ENCODE peak calls at places on chromosome 14, in eight cellular contexts. B is lower leg skin, N is cardiac fibroblast, J is bronchial epithelial cell, V is astrocyte of the cerebellum, T is ovary, H is upper lobe of right lung, R is AG10803. C is an unnamed sample.

GRCh38 chr14:104228221-104228620 is 89.8 kb downstream of the KIF26A start:
- DNase-seq in B (no peak), N (no peak), J (no peak), V (no peak), T (no peak), H (peak), R (no peak), C (no peak)

GRCh38 chr14:92693998-92694780 is 54.2 kb downstream of the LGMN start:
- DNase-seq in B (no peak), N (no peak), J (peak), V (no peak), T (no peak), H (peak), R (no peak), C (no peak)

GRCh38 chr14:88985654-88986053 is 161.2 kb downstream of the TTC8 start:
- DNase-seq in B (no peak), N (no peak), J (no peak), V (no peak), T (no peak), H (no peak), R (peak), C (no peak)

GRCh38 chr14:37466003-37466622 is 128.9 kb downstream of the FOXA1 start:
- DNase-seq in B (no peak), N (no peak), J (no peak), V (no peak), T (no peak), H (no peak), R (no peak), C (no peak)

GRCh38 chr14:95488376-95489162 is 27.9 kb downstream of the SYNE3 start:
- DNase-seq in B (no peak), N (no peak), J (no peak), V (no peak), T (no peak), H (no peak), R (peak), C (no peak)

GRCh38 chr14:92653162-92653651 is 95.2 kb downstream of the LGMN start:
- DNase-seq in B (no peak), N (no peak), J (no peak), V (no peak), T (no peak), H (no peak), R (no peak), C (no peak)

GRCh38 chr14:45135181-45135580 is 549 bp upstream of the FANCM start:
- DNase-seq in B (no peak), N (no peak), J (peak), V (peak), T (no peak), H (no peak), R (peak), C (no peak)

GRCh38 chr14:79809849-79810612 is 401.3 kb downstream of the DIO2 start:
- DNase-seq in B (no peak), N (peak), J (peak), V (no peak), T (no peak), H (no peak), R (no peak), C (no peak)

GRCh38 chr14:100287202-100287997 is 18.8 kb downstream of the SLC25A29 start:
- DNase-seq in B (no peak), N (no peak), J (no peak), V (no peak), T (no peak), H (peak), R (no peak), C (no peak)

GRCh38 chr14:81435578-81436295 is 35.6 kb upstream of the STON2 start:
- DNase-seq in B (peak), N (peak), J (peak), V (no peak), T (peak), H (peak), R (peak), C (no peak)

GRCh38 chr14:102170061-102170460 is 30.4 kb downstream of the WDR20 start:
- DNase-seq in B (no peak), N (no peak), J (no peak), V (no peak), T (no peak), H (no peak), R (no peak), C (no peak)

GRCh38 chr14:71918955-71919354 is 13.3 kb upstream of the RGS6 start:
- DNase-seq in B (no peak), N (no peak), J (no peak), V (no peak), T (no peak), H (no peak), R (no peak), C (no peak)

GRCh38 chr14:65961004-65961403 is 525.2 kb upstream of the CCDC196 start:
- DNase-seq in B (no peak), N (peak), J (peak), V (no peak), T (no peak), H (peak), R (peak), C (peak)

GRCh38 chr14:103808403-103809001 is 38.9 kb downstream of the PPP1R13B start:
- DNase-seq in B (peak), N (peak), J (peak), V (peak), T (peak), H (peak), R (peak), C (no peak)

GRCh38 chr14:69904246-69904645 is 25.0 kb downstream of the SMOC1 start:
- DNase-seq in B (no peak), N (no peak), J (no peak), V (no peak), T (no peak), H (no peak), R (no peak), C (no peak)

GRCh38 chr14:48874701-48875100 is 711.5 kb downstream of the RPS29 start:
- DNase-seq in B (no peak), N (no peak), J (no peak), V (no peak), T (no peak), H (no peak), R (no peak), C (no peak)

GRCh38 chr14:35959835-35960234 is 133.7 kb downstream of the BRMS1L start:
- DNase-seq in B (no peak), N (peak), J (peak), V (no peak), T (no peak), H (no peak), R (no peak), C (no peak)

GRCh38 chr14:35964736-35965135 is 138.6 kb downstream of the BRMS1L start:
- DNase-seq in B (no peak), N (no peak), J (no peak), V (no peak), T (no peak), H (no peak), R (no peak), C (no peak)

GRCh38 chr14:35961697-35962274 is 135.6 kb downstream of the BRMS1L start:
- DNase-seq in B (no peak), N (no peak), J (no peak), V (no peak), T (no peak), H (no peak), R (no peak), C (no peak)

GRCh38 chr14:35965425-35965824 is 139.3 kb downstream of the BRMS1L start:
- DNase-seq in B (no peak), N (no peak), J (no peak), V (no peak), T (no peak), H (no peak), R (no peak), C (no peak)

DNA sequence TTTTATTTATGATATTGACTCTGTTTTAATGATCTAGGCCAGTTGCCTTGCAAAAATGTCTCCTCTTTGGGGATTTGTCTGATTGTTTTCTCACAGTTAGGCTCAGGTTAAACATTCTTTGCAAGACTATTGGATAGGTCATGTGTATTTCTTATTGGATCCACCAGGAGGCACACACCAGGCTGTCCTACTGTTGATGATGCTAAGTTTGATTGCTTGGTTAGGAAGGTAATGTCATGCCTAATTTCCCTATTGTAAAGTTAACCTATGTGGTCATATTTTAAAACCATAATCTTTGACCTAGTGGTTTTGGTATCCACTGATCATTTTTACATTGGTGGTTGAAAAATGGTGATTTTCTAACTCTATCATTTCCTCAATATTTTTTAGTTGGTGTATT is 137.1 kb downstream of the BRMS1L start:
- DNase-seq in B (no peak), N (peak), J (peak), V (no peak), T (no peak), H (no peak), R (no peak), C (no peak)
- TF ChIP-seq CTCF in B (no peak), N (no peak), J (peak), V (peak), T (no peak), H (peak), R (peak), C (peak)

GRCh38 chr14:57609313-57609712 is 115.7 kb upstream of the CCDC198 start:
- DNase-seq in B (no peak), N (no peak), J (no peak), V (no peak), T (no peak), H (no peak), R (no peak), C (no peak)

GRCh38 chr14:57617510-57617909 is 123.9 kb upstream of the CCDC198 start:
- DNase-seq in B (no peak), N (no peak), J (no peak), V (no peak), T (no peak), H (no peak), R (no peak), C (no peak)

GRCh38 chr14:57610631-57611030 is 117.0 kb upstream of the CCDC198 start:
- DNase-seq in B (no peak), N (no peak), J (no peak), V (no peak), T (no peak), H (no peak), R (no peak), C (no peak)

DNA sequence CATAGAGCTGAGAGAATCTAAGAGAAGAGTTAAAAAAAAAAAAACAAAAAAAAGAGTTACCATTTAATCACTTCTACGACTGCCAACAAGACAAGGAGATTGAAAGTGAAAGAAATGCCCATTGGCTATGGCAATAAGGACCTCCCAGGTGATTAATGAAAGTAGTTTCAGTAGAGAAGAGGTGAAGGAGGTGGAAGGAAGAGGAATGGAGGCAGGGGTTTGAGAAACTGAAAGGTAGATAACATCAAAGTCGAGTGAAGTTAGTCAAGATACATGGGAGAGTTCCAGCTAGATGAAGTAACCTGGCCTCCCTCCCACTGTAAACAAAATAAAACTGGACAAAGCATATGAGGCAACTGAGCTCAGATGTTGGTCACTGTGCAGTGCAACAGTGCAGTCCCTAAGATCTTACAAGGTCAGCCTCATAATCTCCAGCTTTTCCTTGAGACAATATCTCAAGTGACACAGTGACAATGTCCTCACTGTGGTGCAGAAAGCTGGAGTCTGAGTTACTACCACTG is 118.0 kb upstream of the CCDC198 start:
- DNase-seq in B (no peak), N (no peak), J (no peak), V (no peak), T (no peak), H (no peak), R (no peak), C (no peak)
- H3K4me3 ChIP-seq in B (no peak), N (no peak), J (no peak), V (no peak), T (no peak), H (no peak), R (no peak), C (no peak)

GRCh38 chr14:50003213-50004021 is 110.5 kb downstream of the ARF6 start:
- DNase-seq in B (peak), N (peak), J (no peak), V (no peak), T (peak), H (peak), R (peak), C (peak)
- TF ChIP-seq CTCF in B (no peak), N (peak), J (no peak), V (no peak), T (no peak), H (peak), R (peak), C (peak)

DNA sequence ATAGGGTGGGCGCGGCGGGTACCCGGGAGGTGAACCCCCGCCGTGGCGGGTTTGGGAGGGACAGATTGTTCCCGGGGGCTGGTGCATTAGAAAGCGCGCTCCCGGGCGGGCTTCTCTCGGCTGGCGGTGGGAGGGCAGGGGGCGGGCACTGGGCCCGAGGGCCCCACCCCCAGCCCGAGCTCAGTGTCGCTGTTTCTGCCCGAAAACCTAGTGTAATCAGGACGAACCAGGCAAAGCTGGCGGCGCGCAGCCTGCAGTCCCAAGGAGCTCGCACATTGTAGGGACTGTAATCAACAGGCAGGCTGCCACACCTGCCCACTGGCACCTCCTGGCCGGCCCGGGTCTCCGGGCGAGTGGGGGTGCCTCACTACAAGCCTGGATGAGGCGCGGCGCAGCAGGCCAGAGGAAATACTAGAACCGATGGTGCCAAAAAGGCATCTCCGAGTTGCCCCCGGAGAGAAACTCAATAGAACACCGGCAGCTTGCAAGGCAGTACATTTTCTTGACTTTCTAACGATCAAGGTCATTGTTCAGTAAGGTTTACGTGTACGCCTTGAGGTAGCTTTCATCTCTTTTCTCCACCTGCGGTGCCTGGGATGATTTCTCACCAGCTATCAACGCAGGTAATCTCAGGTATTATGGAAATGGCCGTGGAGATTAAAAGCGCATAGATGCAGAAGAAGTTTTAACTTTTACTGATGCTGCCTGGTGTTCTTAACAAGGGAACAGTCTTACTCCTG is 845 bp upstream of the SPTB start:
- DNase-seq in B (no peak), N (no peak), J (no peak), V (no peak), T (no peak), H (peak), R (no peak), C (no peak)
- H3K4me3 ChIP-seq in B (peak), N (no peak), J (peak), V (peak), T (peak), H (peak), R (peak), C (peak)

GRCh38 chr14:24890716-24891115 is 159.2 kb downstream of the STXBP6 start:
- DNase-seq in B (no peak), N (no peak), J (no peak), V (no peak), T (no peak), H (no peak), R (no peak), C (no peak)
- TF ChIP-seq CTCF in B (no peak), N (no peak), J (no peak), V (no peak), T (no peak), H (no peak), R (no peak), C (no peak)

DNA sequence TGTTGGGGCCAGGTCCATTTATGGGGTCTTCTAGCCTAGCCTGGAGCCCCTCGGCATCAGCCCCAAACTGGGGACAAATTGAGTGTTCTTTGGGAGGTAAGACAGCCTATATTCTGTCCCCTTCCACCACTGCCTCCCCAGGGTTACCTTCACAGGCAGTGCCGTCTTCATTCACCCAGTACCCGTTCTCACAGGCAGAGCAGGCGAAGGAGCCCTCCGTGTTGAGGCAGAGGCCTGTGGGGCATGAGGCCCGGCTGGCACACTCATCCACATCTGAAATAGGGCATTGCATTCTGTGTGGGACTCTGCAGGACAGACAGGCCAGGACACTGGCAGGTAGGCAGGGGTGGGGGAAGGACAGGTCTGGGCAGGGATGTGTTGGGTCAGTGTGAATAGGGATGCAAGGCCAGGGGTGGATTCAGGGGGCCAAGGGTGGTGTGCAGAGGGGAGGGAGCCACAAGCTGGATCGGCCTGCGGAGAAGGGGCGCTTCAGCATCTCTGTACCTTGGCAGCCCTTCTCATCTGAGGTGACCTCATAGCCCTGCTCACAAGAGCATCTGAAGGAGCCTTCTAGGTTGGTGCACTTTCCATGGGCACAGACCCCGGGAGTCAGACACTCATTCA is 16.1 kb downstream of the ISCA2 start:
- DNase-seq in B (no peak), N (no peak), J (no peak), V (no peak), T (no peak), H (peak), R (no peak), C (no peak)
- H3K4me3 ChIP-seq in B (no peak), N (no peak), J (no peak), V (no peak), T (no peak), H (no peak), R (no peak), C (no peak)

DNA sequence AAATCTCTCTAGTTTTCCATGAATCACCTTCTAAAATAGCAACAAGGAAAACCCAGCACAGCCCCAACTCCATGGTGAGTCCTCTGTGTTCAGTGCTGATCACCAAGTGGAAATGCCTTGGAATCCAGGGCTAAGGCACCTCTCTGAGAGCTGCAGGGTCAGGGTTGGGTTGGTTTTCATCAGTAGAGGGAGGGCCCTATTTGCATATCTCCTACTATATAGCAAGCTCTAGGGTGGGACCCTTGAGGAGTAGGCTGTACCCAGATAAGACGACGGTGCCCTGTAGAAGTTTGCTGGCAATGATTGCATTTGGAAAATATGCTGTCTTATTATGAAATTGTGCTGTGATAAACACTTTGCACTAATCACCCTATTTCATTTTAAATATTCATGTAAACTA is 1011.8 kb downstream of the TMEM121 start:
- DNase-seq in B (no peak), N (no peak), J (no peak), V (no peak), T (no peak), H (no peak), R (no peak), C (no peak)
- TF ChIP-seq CTCF in B (no peak), N (no peak), J (no peak), V (no peak), T (no peak), H (no peak), R (no peak), C (no peak)

GRCh38 chr14:47674546-47675238 is 713 bp downstream of the MDGA2 start:
- DNase-seq in B (no peak), N (peak), J (no peak), V (no peak), T (no peak), H (peak), R (no peak), C (no peak)

GRCh38 chr14:47678157-47678556 is 2.8 kb upstream of the MDGA2 start:
- DNase-seq in B (no peak), N (no peak), J (no peak), V (no peak), T (no peak), H (no peak), R (no peak), C (no peak)

GRCh38 chr14:47675489-47676300 is at the start of gene MDGA2:
- DNase-seq in B (no peak), N (peak), J (peak), V (no peak), T (no peak), H (peak), R (no peak), C (no peak)

GRCh38 chr14:47675239-47675488 is 241 bp downstream of the MDGA2 start:
- DNase-seq in B (no peak), N (no peak), J (no peak), V (no peak), T (no peak), H (no peak), R (no peak), C (no peak)

GRCh38 chr14:47676301-47676617 is 854 bp upstream of the MDGA2 start:
- DNase-seq in B (no peak), N (no peak), J (no peak), V (no peak), T (no peak), H (no peak), R (no peak), C (no peak)
- H3K4me3 ChIP-seq in B (peak), N (no peak), J (no peak), V (peak), T (no peak), H (no peak), R (no peak), C (no peak)

DNA sequence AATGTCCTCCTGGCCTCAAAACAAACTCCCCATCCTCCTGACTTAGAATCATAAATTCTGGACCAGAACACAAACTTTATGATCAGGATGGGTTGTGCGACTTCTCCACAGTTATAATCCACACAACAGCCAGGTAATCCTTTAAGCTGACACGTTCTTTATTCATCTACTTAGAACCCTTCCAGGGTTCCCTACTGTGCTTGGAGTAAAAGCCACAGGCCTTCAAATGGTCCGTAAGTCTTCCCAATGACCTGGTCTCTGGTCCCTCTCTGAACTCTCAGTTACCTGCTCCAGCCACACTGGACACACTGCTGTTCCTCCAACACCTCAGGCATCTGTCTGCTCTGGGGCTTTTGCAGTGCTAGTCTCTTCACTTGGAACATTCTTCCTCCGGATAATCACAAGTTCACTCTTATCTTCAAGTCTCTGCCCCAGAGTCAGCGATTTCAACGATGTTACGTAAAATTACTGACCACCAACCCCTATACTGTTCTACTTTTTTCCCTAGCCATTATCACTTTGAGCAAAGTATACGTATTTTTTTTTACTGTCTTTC is 1.7 kb upstream of the RNASE7 start:
- DNase-seq in B (no peak), N (no peak), J (no peak), V (no peak), T (no peak), H (no peak), R (no peak), C (no peak)
- TF ChIP-seq CTCF in B (no peak), N (no peak), J (no peak), V (no peak), T (no peak), H (no peak), R (no peak), C (no peak)

C was measured in GM12864.